ENCODE peak calls at places on chromosomes 11 and 22, in six cellular contexts. W, V, P, B, I and D are unnamed samples.

GRCh38 chr11:118090545-118091162 is 3.9 kb upstream of the SMIM35 start:
- DNase-seq in B (no peak), I (no peak), W (no peak), V (peak; percentile 46), P (no peak), D (no peak)

GRCh38 chr11:3902441-3902840 is 47.0 kb downstream of the STIM1 start:
- DNase-seq in W (no peak), V (no peak), I (no peak), P (no peak), B (no peak), D (no peak)

GRCh38 chr11:14444441-14445189 is 55.0 kb downstream of the COPB1 start:
- DNase-seq in B (no peak), V (no peak), W (no peak), I (no peak), P (no peak), D (no peak)

GRCh38 chr11:2524446-2525165 is 79.8 kb downstream of the KCNQ1 start:
- DNase-seq in B (no peak), I (no peak), V (no peak), W (no peak), P (no peak), D (peak; percentile 76)

GRCh38 chr11:4203603-4204360 is 109.2 kb downstream of the RRM1 start:
- DNase-seq in B (peak; percentile 40), W (peak; percentile 64), P (no peak), I (no peak), V (no peak), D (no peak)

GRCh38 chr11:112656772-112657428 is 304.3 kb upstream of the NCAM1 start:
- DNase-seq in W (no peak), P (no peak), V (peak; percentile 92), B (no peak), I (peak; percentile 88), D (peak; percentile 73)

GRCh38 chr11:117420598-117420997 is 92.9 kb downstream of the CEP164 start:
- DNase-seq in V (no peak), P (no peak), I (no peak), B (no peak), W (no peak), D (no peak)

GRCh38 chr11:19848219-19848618 is 135.6 kb downstream of the NAV2 start:
- DNase-seq in B (no peak), I (no peak), P (no peak), V (no peak), W (peak; percentile 39), D (no peak)

GRCh38 chr22:32764330-32765116 is 37.0 kb upstream of the TIMP3 start:
- DNase-seq in P (no peak), I (peak; percentile 91), V (peak; percentile 60), B (no peak), W (no peak), D (peak; percentile 95)

GRCh38 chr22:19207902-19208283 is 29.4 kb upstream of the SLC25A1 start:
- DNase-seq in W (no peak), V (no peak), P (no peak), B (no peak), I (no peak), D (no peak)

GRCh38 chr11:66081505-66081904 is 11.4 kb downstream of the PACS1 start:
- DNase-seq in P (peak; percentile 44), B (peak; percentile 91), V (peak; percentile 77), I (peak; percentile 42), W (no peak), D (no peak)

GRCh38 chr11:117410861-117411725 is 83.4 kb downstream of the CEP164 start:
- DNase-seq in W (peak; percentile 40), I (no peak), V (no peak), B (no peak), P (no peak), D (peak; percentile 56)

GRCh38 chr11:131684111-131685060 is 314.0 kb downstream of the NTM start:
- DNase-seq in W (peak; percentile 18), B (no peak), V (no peak), P (no peak), I (no peak), D (peak; percentile 88)

GRCh38 chr22:37664249-37665101 is 6.0 kb downstream of the PDXP start:
- DNase-seq in W (no peak), I (no peak), V (no peak), P (no peak), B (no peak), D (peak; percentile 38)

GRCh38 chr22:37662039-37662438 is 3.5 kb downstream of the PDXP start:
- DNase-seq in P (no peak), W (no peak), B (no peak), V (no peak), I (no peak), D (peak; percentile 31)

GRCh38 chr22:37669586-37669985 is 5.8 kb upstream of the LGALS1 start:
- DNase-seq in B (no peak), I (peak; percentile 73), W (no peak), P (no peak), V (no peak), D (peak; percentile 87)

GRCh38 chr22:37663521-37664140 is 5.1 kb downstream of the PDXP start:
- DNase-seq in W (no peak), P (no peak), V (no peak), B (no peak), I (no peak), D (peak; percentile 15)

DNA sequence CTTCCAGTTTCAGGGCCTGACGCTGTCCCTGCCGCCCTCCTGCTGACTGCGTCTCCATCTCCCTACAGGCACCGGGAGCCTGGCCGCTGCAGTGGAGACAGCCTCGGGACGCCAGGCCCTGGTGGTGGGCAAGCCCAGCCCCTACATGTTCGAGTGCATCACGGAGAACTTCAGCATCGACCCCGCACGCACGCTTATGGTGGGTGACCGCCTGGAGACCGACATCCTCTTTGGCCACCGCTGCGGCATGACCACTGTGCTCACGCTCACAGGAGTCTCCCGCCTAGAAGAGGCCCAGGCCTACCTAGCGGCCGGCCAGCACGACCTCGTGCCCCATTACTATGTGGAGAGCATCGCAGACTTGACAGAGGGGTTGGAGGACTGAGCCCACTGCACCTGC is 7.0 kb downstream of the PDXP start:
- DNase-seq in P (no peak), I (no peak), W (no peak), V (no peak), B (no peak), D (peak; percentile 13)
- H3K79me2 ChIP-seq in P (peaks cover 17% of the 10 kb centered on the region), I (peaks cover 34% of the 10 kb centered on the region), W (peaks cover 13% of the 10 kb centered on the region), V (peaks cover 31% of the 10 kb centered on the region), B (peaks cover 63% of the 10 kb centered on the region), D (peaks cover 44% of the 10 kb centered on the region)

GRCh38 chr11:106014035-106014434 is 8.0 kb downstream of the MSANTD4 start:
- DNase-seq in P (no peak), B (no peak), I (no peak), W (no peak), V (no peak), D (no peak)

GRCh38 chr11:106012744-106013143 is 9.3 kb downstream of the MSANTD4 start:
- DNase-seq in I (peak; percentile 91), W (no peak), B (no peak), P (peak; percentile 74), V (no peak), D (peak; percentile 25)

GRCh38 chr11:106021181-106021966 is 666 bp downstream of the MSANTD4 start:
- DNase-seq in P (no peak), I (peak; percentile 8), W (no peak), B (peak; percentile 75), V (no peak), D (peak; percentile 62)

GRCh38 chr11:106021967-106022794 is at the start of gene MSANTD4:
- DNase-seq in I (peak; percentile 99), B (peak; percentile 100), P (peak; percentile 99), V (peak; percentile 98), W (peak; percentile 99), D (peak; percentile 97)

DNA sequence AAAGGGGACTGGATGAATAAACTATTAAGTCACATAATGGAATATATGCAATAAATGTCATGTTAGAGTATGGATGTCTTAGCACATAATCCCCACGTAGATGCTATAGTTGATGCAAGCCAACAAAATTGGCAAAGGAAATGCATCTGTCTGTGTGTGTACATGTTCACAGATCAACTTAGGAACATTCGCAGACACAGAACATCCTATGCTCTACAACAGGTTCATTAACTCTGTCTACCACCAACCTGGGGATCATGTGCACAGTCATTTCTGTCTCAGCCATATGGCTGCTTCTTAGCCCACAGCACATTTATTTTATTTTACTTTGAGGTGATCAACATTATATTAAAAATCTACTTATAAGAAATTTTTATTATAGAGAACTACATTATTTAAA is 5.0 kb downstream of the MSANTD4 start:
- DNase-seq in P (no peak), W (no peak), V (no peak), B (no peak), I (no peak), D (no peak)
- H3K79me2 ChIP-seq in P (peaks cover 51% of the 10 kb centered on the region), W (peaks cover 14% of the 10 kb centered on the region), V (peaks cover 73% of the 10 kb centered on the region), B (peaks cover 98% of the 10 kb centered on the region), I (peaks cover 31% of the 10 kb centered on the region), D (peaks cover 78% of the 10 kb centered on the region)

GRCh38 chr11:33875621-33876294 is 16.1 kb downstream of the LMO2 start:
- DNase-seq in I (no peak), B (no peak), V (peak; percentile 37), W (no peak), P (no peak), D (no peak)

GRCh38 chr11:33877029-33877428 is 14.8 kb downstream of the LMO2 start:
- DNase-seq in V (no peak), P (no peak), W (no peak), I (no peak), B (peak; percentile 61), D (no peak)

GRCh38 chr11:33869511-33870422 is 22.1 kb downstream of the LMO2 start:
- DNase-seq in W (peak; percentile 47), V (peak; percentile 31), P (peak; percentile 92), B (peak; percentile 72), I (peak; percentile 25), D (peak; percentile 94)

DNA sequence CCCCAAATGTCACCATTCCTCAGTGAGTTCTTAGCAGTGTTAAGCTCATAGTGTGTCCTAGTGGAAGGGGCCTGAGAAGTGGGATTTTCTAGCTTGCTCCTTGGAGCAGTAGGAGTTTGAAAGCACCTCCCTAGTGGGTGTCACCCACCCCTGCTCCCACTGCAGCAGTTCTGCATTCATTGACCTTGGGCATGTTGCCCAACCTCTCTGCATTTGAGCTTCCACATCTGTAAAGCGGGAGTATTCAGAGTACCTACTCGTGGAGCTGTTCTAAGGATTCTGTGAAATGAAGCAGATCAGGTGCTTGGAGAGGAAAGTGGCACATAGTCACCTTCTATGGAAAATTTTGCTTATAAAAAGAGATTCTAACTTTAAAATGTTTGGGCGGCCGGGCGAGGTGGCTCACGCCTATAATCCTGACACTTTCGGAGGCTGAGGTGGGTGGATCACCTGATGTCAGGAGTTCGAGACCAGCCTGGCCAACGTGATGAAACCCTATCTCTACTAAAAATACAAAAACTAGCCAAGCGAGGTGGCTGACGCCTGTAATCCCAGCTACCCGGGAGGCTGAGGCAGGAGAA is 16.9 kb downstream of the LMO2 start:
- DNase-seq in V (no peak), I (no peak), P (no peak), W (no peak), B (no peak), D (no peak)
- H3K79me2 ChIP-seq in V (no peaks in the 10 kb centered on the region), I (no peaks in the 10 kb centered on the region), P (no peaks in the 10 kb centered on the region), W (no peaks in the 10 kb centered on the region), B (no peaks in the 10 kb centered on the region), D (no peaks in the 10 kb centered on the region)

DNA sequence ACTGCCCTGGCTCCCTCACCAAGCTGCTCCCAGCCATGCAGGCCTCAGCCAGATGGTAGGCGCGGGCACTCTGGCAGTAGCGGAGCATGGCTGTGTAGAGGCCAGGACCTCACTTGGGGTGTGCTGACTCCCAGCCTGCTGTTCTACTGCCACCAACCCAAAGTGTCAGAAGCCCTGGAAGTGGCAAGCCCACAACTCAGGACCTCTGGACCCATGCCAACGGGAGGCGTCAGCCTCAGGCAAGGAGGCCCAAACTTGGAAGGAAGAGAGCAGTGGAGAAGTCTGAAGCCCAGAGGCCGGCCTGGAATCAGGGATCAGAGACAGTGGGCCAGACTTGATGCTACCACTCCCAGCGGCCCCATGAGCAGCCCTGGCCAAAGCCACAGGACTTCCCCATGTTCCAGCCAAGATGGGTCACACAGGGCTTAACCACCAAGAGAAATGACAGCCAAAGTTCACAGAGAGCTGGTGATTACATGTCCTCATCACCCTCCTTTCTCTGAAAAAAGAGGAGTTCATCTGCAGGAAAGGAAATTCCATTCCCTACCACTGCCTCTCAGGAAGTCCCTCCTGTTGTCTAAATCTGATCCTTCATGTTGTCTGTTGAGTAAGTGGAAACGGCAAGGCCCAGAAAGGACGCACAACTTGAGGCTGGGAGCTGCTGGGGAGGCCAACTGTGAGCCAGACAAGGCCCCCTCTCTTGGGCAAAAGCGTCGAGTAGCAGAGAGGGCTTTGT is 4.4 kb downstream of the ARRB1 start:
- DNase-seq in I (peak; percentile 60), V (no peak), P (peak; percentile 26), B (no peak), W (peak; percentile 28), D (peak; percentile 93)
- H3K79me2 ChIP-seq in I (no peaks in the 10 kb centered on the region), V (no peaks in the 10 kb centered on the region), P (peaks cover 42% of the 10 kb centered on the region), B (no peaks in the 10 kb centered on the region), W (no peaks in the 10 kb centered on the region), D (peaks cover 2% of the 10 kb centered on the region)